ENCODE peak calls at places on chromosomes 12 and 14, in four cellular contexts. D is Peyer's patch, C is pancreas, O is ascending aorta. S is an unnamed sample.

GRCh38 chr14:23013056-23014054 is 3.4 kb upstream of the C14orf93 start:
- DNase-seq in D (no peak), C (no peak), O (no peak), S (no peak)

GRCh38 chr14:37565550-37565949 is 29.5 kb downstream of the FOXA1 start:
- DNase-seq in D (no peak), O (no peak), C (no peak), S (no peak)

GRCh38 chr14:35533357-35534129 is 421 bp upstream of the INSM2 start:
- DNase-seq in D (peak; percentile 66), O (no peak), C (peak; percentile 89), S (peak; percentile 70)

GRCh38 chr12:121637231-121637914 is 11.0 kb downstream of the ORAI1 start:
- DNase-seq in C (no peak), O (no peak), D (peak; percentile 89), S (peak; percentile 77)

GRCh38 chr14:93160353-93160801 is 24.3 kb downstream of the MOAP1 start:
- DNase-seq in D (no peak), O (no peak), C (no peak), S (peak; percentile 29)

GRCh38 chr14:31578266-31578665 is 17.1 kb downstream of the NUBPL start:
- DNase-seq in O (no peak), C (no peak), D (no peak), S (no peak)

GRCh38 chr12:117003883-117004404 is 93.2 kb downstream of the FBXW8 start:
- DNase-seq in O (no peak), D (no peak), C (no peak), S (no peak)

GRCh38 chr12:121059031-121059898 is 20.2 kb upstream of the OASL start:
- DNase-seq in D (no peak), O (no peak), C (no peak), S (no peak)

GRCh38 chr12:7060353-7060954 is at the start of gene C1S:
- DNase-seq in C (no peak), O (peak; percentile 57), D (peak; percentile 65), S (peak; percentile 89)

GRCh38 chr14:104725772-104726548 is 1.9 kb downstream of the ADSS1 start:
- DNase-seq in D (no peak), O (no peak), C (no peak), S (no peak)
- TF ChIP-seq CTCF in D (no peak), O (no peak), C (no peak), S (no peak)

DNA sequence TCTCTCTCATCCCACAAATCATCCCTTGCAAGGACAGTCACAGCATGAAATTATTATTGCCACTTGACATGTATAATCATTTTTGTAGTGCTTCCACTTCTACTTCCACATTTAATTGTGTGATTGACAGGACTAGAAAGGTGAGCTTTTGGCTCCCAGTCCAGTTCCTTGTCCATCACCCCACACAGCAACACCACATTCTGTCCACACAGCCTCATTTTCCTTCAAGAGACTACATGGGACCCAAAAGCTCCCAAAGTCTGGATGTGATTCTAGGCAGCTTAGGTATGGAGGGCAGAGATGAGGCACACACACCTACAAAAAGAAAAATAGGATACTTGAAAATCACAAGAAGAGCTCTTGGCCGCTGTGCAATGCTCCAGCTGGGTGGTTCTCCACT is 366.3 kb downstream of the DPF3 start:
- DNase-seq in O (no peak), D (no peak), C (no peak), S (no peak)
- H3K4me1 ChIP-seq in O (no peaks in the 10 kb centered on the region), D (no peaks in the 10 kb centered on the region), C (no peaks in the 10 kb centered on the region), S (no peaks in the 10 kb centered on the region)

GRCh38 chr12:130504110-130504835 is 166.6 kb downstream of the PIWIL1 start:
- DNase-seq in O (no peak), C (no peak), D (no peak), S (no peak)
- H3K27ac ChIP-seq in O (no peak overlapping the region), C (no peak overlapping the region), D (no peak overlapping the region), S (no peak overlapping the region)

GRCh38 chr14:94598816-94599655 is 13.2 kb upstream of the SERPINA3 start:
- DNase-seq in C (peak; percentile 89), D (peak; percentile 85), O (peak; percentile 50), S (peak; percentile 95)
- TF ChIP-seq CTCF in C (peak; percentile 33), D (no peak), O (no peak), S (peak; percentile 8)

DNA sequence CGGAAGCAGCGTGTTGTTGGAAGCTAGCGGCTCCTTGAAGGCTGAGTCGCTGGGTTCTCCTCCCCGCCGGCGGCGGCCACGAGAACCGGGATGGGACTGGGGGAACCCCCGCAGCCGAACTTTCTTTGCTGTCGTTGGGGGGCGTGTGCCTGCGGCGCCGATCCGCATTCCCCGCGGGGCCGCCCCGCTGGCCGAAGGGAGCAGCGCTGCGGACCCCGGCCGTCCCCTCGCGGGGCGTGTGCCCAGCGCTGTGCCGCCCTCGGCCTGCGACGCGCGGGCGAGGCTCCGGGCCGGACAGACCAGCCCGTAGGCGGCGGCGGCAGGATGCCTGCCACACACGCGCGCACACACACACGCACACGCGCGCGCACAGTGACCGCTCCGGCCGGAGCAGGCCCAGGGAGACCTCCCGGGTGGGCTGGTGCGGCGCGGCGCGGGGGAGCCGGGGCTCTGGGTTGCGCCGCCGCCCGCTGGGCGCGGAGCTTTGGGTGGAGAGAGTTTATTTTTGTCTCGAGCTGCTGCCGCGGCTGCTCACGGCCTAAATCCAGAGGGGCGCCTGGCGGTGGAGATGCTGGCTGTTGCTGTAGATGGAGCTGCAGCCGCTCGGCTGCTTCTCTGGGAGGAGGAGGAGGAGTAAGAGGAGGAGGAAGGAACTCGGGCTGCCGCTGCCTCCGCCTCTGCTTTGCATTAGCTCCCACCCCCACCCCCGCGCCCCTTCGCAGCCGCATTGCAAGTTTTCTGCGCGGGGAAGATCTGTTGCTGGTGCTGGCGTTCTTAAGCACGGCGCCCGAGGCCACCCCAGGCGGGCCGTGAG is at the start of gene SAMD4A:
- DNase-seq in O (no peak), C (peak; percentile 80), D (peak; percentile 92), S (peak; percentile 94)
- H3K4me1 ChIP-seq in O (no peaks in the 10 kb centered on the region), C (peaks cover 5% of the 10 kb centered on the region), D (peaks cover 4% of the 10 kb centered on the region), S (peaks cover 4% of the 10 kb centered on the region)

GRCh38 chr12:9667403-9667802 is 2.1 kb upstream of the CLEC2D start:
- DNase-seq in C (no peak), O (no peak), D (no peak), S (no peak)
- H3K27ac ChIP-seq in C (no peak overlapping the region), O (no peak overlapping the region), D (no peak overlapping the region), S (no peak overlapping the region)

GRCh38 chr14:106686533-106686932 is 1160.2 kb downstream of the TMEM121 start:
- DNase-seq in D (no peak), O (no peak), C (no peak), S (no peak)

GRCh38 chr14:106679776-106680175 is 1153.4 kb downstream of the TMEM121 start:
- DNase-seq in C (no peak), O (no peak), D (no peak), S (no peak)

DNA sequence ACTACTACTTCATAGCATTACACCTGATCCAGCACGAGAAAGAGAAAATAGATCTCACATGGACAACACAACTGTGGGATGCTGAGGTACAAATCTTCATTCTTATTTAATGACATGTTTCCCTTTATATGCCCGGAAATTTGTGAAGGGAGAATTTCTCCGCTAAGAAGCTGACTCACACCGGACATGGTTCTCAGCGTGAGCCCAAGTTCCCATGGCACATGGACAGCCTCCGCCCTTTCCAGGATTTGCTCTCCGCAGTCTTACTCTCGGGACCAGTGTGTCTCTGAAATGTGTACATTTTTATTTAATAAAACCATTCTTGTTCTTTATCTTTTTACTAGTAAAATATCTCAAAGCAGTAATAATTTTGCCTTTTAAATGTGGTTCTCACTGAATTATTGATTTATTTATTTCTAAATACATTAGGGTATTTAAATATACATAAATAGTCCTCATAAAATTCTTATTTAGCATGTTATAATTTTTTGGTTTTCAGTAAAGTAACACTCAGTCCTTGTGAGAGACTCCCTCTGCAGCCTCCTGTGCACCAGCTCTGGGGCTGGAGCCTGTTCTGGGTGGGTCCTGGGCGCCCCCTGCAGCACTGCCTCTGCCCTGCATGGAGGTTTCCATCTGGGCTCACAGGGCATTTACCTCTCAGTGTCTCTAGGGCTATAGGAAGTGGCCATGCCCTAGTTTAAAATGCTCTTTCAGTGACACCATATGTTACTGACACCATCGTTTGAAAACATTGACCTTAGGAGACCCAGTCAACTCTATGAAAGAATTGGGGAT is 1155.0 kb downstream of the TMEM121 start:
- DNase-seq in C (no peak), O (no peak), D (no peak), S (no peak)
- TF ChIP-seq CTCF in C (no peak), O (no peak), D (no peak), S (no peak)